ENCODE peak calls at places on chromosomes 13 and 19, in six cellular contexts. Q is AG09319, G is astrocyte of the spinal cord, B is A549, U is lower lobe of right lung, Y is RWPE2. V is an unnamed sample.

GRCh38 chr19:10503002-10503789 is at the start of gene KEAP1:
- DNase-seq in Q (no peak), G (peak), B (peak), U (peak), Y (no peak), V (no peak)

GRCh38 chr13:75432045-75432444 is 49.9 kb downstream of the TBC1D4 start:
- DNase-seq in Q (no peak), G (no peak), B (no peak), U (no peak), Y (no peak), V (no peak)

GRCh38 chr13:113601166-113602070 is 16.9 kb downstream of the TFDP1 start:
- DNase-seq in Q (no peak), G (no peak), B (no peak), U (peak), Y (no peak), V (no peak)

GRCh38 chr13:67844544-67844943 is 614.4 kb upstream of the PCDH9 start:
- DNase-seq in Q (no peak), G (peak), B (no peak), U (no peak), Y (no peak), V (no peak)

GRCh38 chr13:113584870-113585671 is 518 bp downstream of the TFDP1 start:
- DNase-seq in Q (no peak), G (no peak), B (peak), U (peak), Y (peak), V (peak)

GRCh38 chr13:91986771-91987515 is 588.5 kb downstream of the GPC5 start:
- DNase-seq in Q (no peak), G (no peak), B (no peak), U (no peak), Y (no peak), V (no peak)

GRCh38 chr13:76637651-76638111 is 248.5 kb downstream of the KCTD12 start:
- DNase-seq in Q (no peak), G (peak), B (no peak), U (no peak), Y (no peak), V (no peak)

GRCh38 chr13:103133551-103133950 is 67.3 kb upstream of the SLC10A2 start:
- DNase-seq in Q (no peak), G (no peak), B (no peak), U (no peak), Y (no peak), V (no peak)

GRCh38 chr19:41699968-41700323 is 8.5 kb upstream of the CEACAM5 start:
- DNase-seq in Q (no peak), G (no peak), B (no peak), U (no peak), Y (peak), V (no peak)

GRCh38 chr19:3108775-3109174 is 14.6 kb downstream of the GNA11 start:
- DNase-seq in Q (no peak), G (peak), B (no peak), U (peak), Y (no peak), V (peak)

GRCh38 chr13:27712421-27712820 is 79.9 kb upstream of the GSX1 start:
- DNase-seq in Q (no peak), G (no peak), B (no peak), U (no peak), Y (no peak), V (no peak)

GRCh38 chr13:101514695-101515275 is 62.3 kb downstream of the ITGBL1 start:
- DNase-seq in Q (no peak), G (peak), B (peak), U (no peak), Y (no peak), V (peak)

GRCh38 chr13:40189885-40190655 is 476.4 kb downstream of the FOXO1 start:
- DNase-seq in Q (no peak), G (no peak), B (no peak), U (no peak), Y (no peak), V (peak)

GRCh38 chr19:42634409-42635232 is 39.9 kb upstream of the CEACAM8 start:
- DNase-seq in Q (no peak), G (no peak), B (peak), U (no peak), Y (no peak), V (peak)

GRCh38 chr19:4197228-4197624 is 14.7 kb downstream of the ANKRD24 start:
- DNase-seq in Q (no peak), G (no peak), B (no peak), U (no peak), Y (no peak), V (no peak)

GRCh38 chr13:47837906-47838305 is 163.2 kb downstream of the SUCLA2 start:
- DNase-seq in Q (no peak), G (no peak), B (no peak), U (no peak), Y (no peak), V (no peak)

GRCh38 chr13:114105351-114106225 is 26.8 kb downstream of the RASA3 start:
- DNase-seq in Q (no peak), G (no peak), B (no peak), U (no peak), Y (peak), V (no peak)

GRCh38 chr19:2171349-2172145 is 7.8 kb downstream of the DOT1L start:
- DNase-seq in Q (no peak), G (no peak), B (no peak), U (peak), Y (no peak), V (no peak)

GRCh38 chr13:30985637-30986205 is 53.3 kb downstream of the TEX26 start:
- DNase-seq in Q (no peak), G (peak), B (no peak), U (no peak), Y (no peak), V (peak)

GRCh38 chr13:108929532-108929931 is 300.1 kb downstream of the MYO16 start:
- DNase-seq in Q (no peak), G (no peak), B (no peak), U (no peak), Y (no peak), V (no peak)

GRCh38 chr13:74074723-74075122 is 59.5 kb downstream of the KLF12 start:
- DNase-seq in Q (no peak), G (no peak), B (no peak), U (no peak), Y (no peak), V (peak)

GRCh38 chr13:110471833-110472162 is 89.7 kb downstream of the RAB20 start:
- DNase-seq in Q (no peak), G (peak), B (no peak), U (peak), Y (no peak), V (no peak)

GRCh38 chr13:59834801-59835200 is 328.9 kb downstream of the DIAPH3 start:
- DNase-seq in Q (no peak), G (peak), B (no peak), U (no peak), Y (no peak), V (peak)

GRCh38 chr19:56107626-56108351 is 13.3 kb downstream of the ZNF787 start:
- DNase-seq in Q (no peak), G (no peak), B (no peak), U (no peak), Y (no peak), V (no peak)

GRCh38 chr13:32582991-32583390 is 3.3 kb upstream of the PDS5B start:
- DNase-seq in Q (no peak), G (no peak), B (no peak), U (no peak), Y (no peak), V (no peak)

GRCh38 chr19:46745030-46745429 is 827 bp upstream of the FKRP start:
- DNase-seq in Q (no peak), G (no peak), B (no peak), U (no peak), Y (no peak), V (no peak)

GRCh38 chr19:38676023-38676877 is 28.8 kb downstream of the ACTN4 start:
- DNase-seq in Q (no peak), G (peak), B (no peak), U (no peak), Y (no peak), V (peak)

GRCh38 chr13:22812793-22813192 is 368.0 kb upstream of the SGCG start:
- DNase-seq in Q (no peak), G (no peak), B (no peak), U (no peak), Y (no peak), V (no peak)

GRCh38 chr19:28823338-28823961 is 389.5 kb downstream of the UQCRFS1 start:
- DNase-seq in Q (no peak), G (no peak), B (no peak), U (no peak), Y (no peak), V (peak)

GRCh38 chr19:11694533-11695439 is 44.0 kb downstream of the ZNF823 start:
- DNase-seq in Q (peak), G (peak), B (no peak), U (peak), Y (peak), V (peak)

GRCh38 chr13:41058229-41059070 is 2.9 kb upstream of the WBP4 start:
- DNase-seq in Q (no peak), G (no peak), B (no peak), U (no peak), Y (no peak), V (no peak)

GRCh38 chr13:107121793-107122192 is 553.9 kb upstream of the ARGLU1 start:
- DNase-seq in Q (no peak), G (no peak), B (no peak), U (no peak), Y (no peak), V (no peak)

GRCh38 chr13:92187378-92187989 is 789.1 kb downstream of the GPC5 start:
- DNase-seq in Q (no peak), G (peak), B (peak), U (no peak), Y (no peak), V (peak)

GRCh38 chr19:55432355-55432959 is 10.6 kb downstream of the SHISA7 start:
- DNase-seq in Q (no peak), G (no peak), B (no peak), U (no peak), Y (no peak), V (no peak)

GRCh38 chr13:37175996-37176395 is 70.5 kb upstream of the CSNK1A1L start:
- DNase-seq in Q (peak), G (peak), B (no peak), U (no peak), Y (no peak), V (peak)

GRCh38 chr13:51739403-51740112 is 64.4 kb downstream of the DHRS12 start:
- DNase-seq in Q (no peak), G (no peak), B (no peak), U (no peak), Y (no peak), V (no peak)

GRCh38 chr13:30140973-30141372 is 166.4 kb downstream of the KATNAL1 start:
- DNase-seq in Q (no peak), G (no peak), B (no peak), U (no peak), Y (no peak), V (no peak)

GRCh38 chr19:5480427-5480836 is 25.2 kb downstream of the ZNRF4 start:
- DNase-seq in Q (no peak), G (no peak), B (peak), U (no peak), Y (no peak), V (no peak)

GRCh38 chr19:14473915-14474578 is 1.1 kb downstream of the PTGER1 start:
- DNase-seq in Q (no peak), G (no peak), B (no peak), U (no peak), Y (peak), V (no peak)

GRCh38 chr19:44002212-44002565 is 568 bp upstream of the ZNF230 start:
- DNase-seq in Q (no peak), G (no peak), B (peak), U (no peak), Y (no peak), V (no peak)
- TF ChIP-seq CTCF in Q (no peak), G (no peak), B (no peak), U (no peak), Y (no peak), V (no peak)

GRCh38 chr13:86737334-86737932 is 933.7 kb upstream of the SLITRK5 start:
- DNase-seq in Q (no peak), G (no peak), B (no peak), U (no peak), Y (no peak), V (no peak)

DNA sequence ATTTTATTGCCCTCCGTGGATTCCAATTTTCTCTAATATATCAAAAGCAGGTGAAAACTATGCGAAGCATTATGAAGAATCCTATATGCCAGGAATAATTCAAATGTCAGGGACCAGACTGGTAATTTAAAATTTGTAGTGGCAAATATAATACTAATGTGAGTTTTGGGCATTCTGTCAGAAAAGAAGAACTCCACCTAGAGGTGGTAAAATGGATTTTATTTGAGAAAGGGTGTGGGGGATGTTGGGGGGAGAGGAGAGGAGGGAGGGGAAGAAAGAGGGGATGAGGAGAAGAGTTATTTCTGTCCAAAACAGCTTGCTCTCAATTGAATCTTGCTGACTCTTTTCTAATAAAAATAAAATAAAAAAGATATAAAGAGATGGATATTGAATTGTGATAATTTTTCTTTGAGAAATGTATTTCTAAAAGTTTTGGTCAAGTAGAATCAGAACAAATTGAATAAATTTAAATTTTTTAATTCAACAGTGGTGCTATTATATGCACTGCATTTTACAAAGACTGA is 929.3 kb upstream of the SLITRK5 start:
- DNase-seq in Q (no peak), G (peak), B (no peak), U (no peak), Y (no peak), V (no peak)
- TF ChIP-seq CTCF in Q (no peak), G (peak), B (no peak), U (no peak), Y (peak), V (no peak)

DNA sequence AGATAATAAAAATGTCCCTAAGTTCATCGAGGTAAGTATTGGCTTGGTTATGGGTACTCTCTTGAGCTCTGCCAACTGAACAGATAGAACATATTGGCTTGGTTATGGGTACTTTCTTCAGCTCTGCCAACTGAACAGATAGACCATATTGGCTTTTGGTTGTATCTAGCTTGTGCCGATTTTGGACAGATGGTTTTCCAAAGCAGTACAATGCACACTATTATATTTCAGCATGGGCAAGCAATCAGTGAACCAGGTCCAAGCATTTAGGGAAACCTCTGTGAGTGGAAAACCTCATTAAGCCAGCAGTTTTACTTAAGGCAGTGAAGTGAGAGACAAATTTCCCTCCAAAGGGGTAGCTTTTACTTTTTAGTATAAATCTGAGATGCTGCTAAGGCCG is 1440.5 kb upstream of the SPRY2 start:
- DNase-seq in Q (no peak), G (no peak), B (no peak), U (no peak), Y (no peak), V (no peak)
- TF ChIP-seq CTCF in Q (no peak), G (no peak), B (no peak), U (no peak), Y (no peak), V (no peak)

GRCh38 chr19:50911206-50912101 is at the start of gene KLK4:
- DNase-seq in Q (no peak), G (no peak), B (no peak), U (no peak), Y (no peak), V (no peak)
- TF ChIP-seq CTCF in Q (no peak), G (no peak), B (no peak), U (no peak), Y (no peak), V (no peak)

GRCh38 chr13:112513761-112514160 is 74.2 kb downstream of the TUBGCP3 start:
- DNase-seq in Q (no peak), G (no peak), B (no peak), U (no peak), Y (no peak), V (no peak)
- TF ChIP-seq CTCF in Q (no peak), G (no peak), B (no peak), U (no peak), Y (no peak), V (no peak)

DNA sequence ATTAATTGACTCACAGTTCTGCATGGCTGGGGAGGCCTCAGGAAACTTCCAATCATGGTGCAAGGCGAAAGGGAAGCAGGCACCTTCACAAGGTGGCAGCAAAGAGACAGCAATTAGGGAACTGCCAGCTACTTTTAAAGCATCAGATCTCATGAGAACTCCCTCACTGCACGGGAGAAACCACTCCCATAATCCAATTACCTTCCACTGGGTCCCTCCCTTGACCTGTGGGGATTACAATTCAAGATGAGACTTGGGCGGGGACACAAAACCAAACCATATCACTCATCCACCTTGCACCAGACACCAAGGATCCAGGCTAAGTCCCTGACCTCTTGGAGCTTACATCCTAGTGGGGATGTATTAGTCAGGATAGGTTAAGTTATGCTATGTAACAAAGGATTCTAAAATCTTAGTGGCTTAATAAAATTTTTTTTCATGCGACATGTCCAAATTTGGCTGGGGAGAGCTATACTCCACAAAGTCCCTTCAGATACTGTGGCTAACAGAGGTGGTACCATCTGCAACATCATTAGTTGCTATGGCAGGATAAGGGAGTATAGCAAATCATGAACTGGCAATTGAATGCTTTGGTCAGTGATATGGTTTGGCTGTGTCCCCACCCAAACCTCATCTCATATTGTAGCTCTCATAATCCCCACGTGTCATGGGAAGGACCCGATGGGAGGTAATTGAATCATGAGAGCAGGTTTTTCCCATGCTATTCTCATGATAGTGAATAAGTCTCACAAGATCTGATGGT is 8.3 kb upstream of the FAM187B start:
- DNase-seq in Q (no peak), G (no peak), B (no peak), U (no peak), Y (no peak), V (peak)
- TF ChIP-seq CTCF in Q (no peak), G (no peak), B (no peak), U (no peak), Y (peak), V (peak)

GRCh38 chr19:16033721-16034120 is 42.6 kb upstream of the TPM4 start:
- DNase-seq in Q (no peak), G (no peak), B (no peak), U (no peak), Y (no peak), V (no peak)
- TF ChIP-seq CTCF in Q (no peak), G (no peak), B (no peak), U (no peak), Y (no peak), V (no peak)

V was measured in mammary epithelial cell.